ENCODE peak calls at places on chromosome 6, in four cellular contexts. One of them, this sample, is unnamed.
A peak's percentile ranks its signal among the peaks of the same experiment; 100 is the strongest.

GRCh38 chr6:16519265-16520242 is 241.7 kb downstream of the ATXN1 start:
- DNase-seq in HCT116: no peak
- DNase-seq in H1: no peak
- DNase-seq in K562: no peak
- DNase-seq in this sample: peak; percentile 86

GRCh38 chr6:108550256-108550655 is 10.5 kb upstream of the FOXO3 start:
- DNase-seq in HCT116: no peak
- DNase-seq in H1: no peak
- DNase-seq in K562: no peak
- DNase-seq in this sample: no peak

GRCh38 chr6:130453230-130453629 is 87.4 kb downstream of the TMEM200A start:
- DNase-seq in HCT116: no peak
- DNase-seq in H1: no peak
- DNase-seq in K562: no peak
- DNase-seq in this sample: no peak

GRCh38 chr6:54778731-54779130 is 67.8 kb upstream of the FAM83B start:
- DNase-seq in HCT116: no peak
- DNase-seq in H1: no peak
- DNase-seq in K562: no peak
- DNase-seq in this sample: no peak

GRCh38 chr6:128806274-128806673 is 76.7 kb upstream of the LAMA2 start:
- DNase-seq in HCT116: no peak
- DNase-seq in H1: no peak
- DNase-seq in K562: no peak
- DNase-seq in this sample: no peak

GRCh38 chr6:140001005-140001404 is 626.6 kb upstream of the CITED2 start:
- DNase-seq in HCT116: no peak
- DNase-seq in H1: no peak
- DNase-seq in K562: no peak
- DNase-seq in this sample: no peak

GRCh38 chr6:151663559-151663958 is 143.9 kb upstream of the ESR1 start:
- DNase-seq in HCT116: no peak
- DNase-seq in H1: no peak
- DNase-seq in K562: no peak
- DNase-seq in this sample: no peak

GRCh38 chr6:56370127-56370540 is 122.8 kb upstream of the COL21A1 start:
- DNase-seq in HCT116: peak; percentile 76
- DNase-seq in H1: no peak
- DNase-seq in K562: peak; percentile 34
- DNase-seq in this sample: peak; percentile 87

GRCh38 chr6:15500901-15501805 is 161.7 kb downstream of the DTNBP1 start:
- DNase-seq in HCT116: no peak
- DNase-seq in H1: no peak
- DNase-seq in K562: no peak
- DNase-seq in this sample: no peak

GRCh38 chr6:98716341-98716740 is 118.0 kb upstream of the POU3F2 start:
- DNase-seq in HCT116: no peak
- DNase-seq in H1: no peak
- DNase-seq in K562: no peak
- DNase-seq in this sample: peak; percentile 1

GRCh38 chr6:84773431-84774173 is 9.2 kb upstream of the TBX18 start:
- DNase-seq in HCT116: no peak
- DNase-seq in H1: no peak
- DNase-seq in K562: peak; percentile 33
- DNase-seq in this sample: no peak

GRCh38 chr6:4910060-4910746 is 93.6 kb downstream of the RPP40 start:
- DNase-seq in HCT116: no peak
- DNase-seq in H1: no peak
- DNase-seq in K562: no peak
- DNase-seq in this sample: no peak

GRCh38 chr6:4913705-4914411 is 90.0 kb downstream of the RPP40 start:
- DNase-seq in HCT116: no peak
- DNase-seq in H1: no peak
- DNase-seq in K562: no peak
- DNase-seq in this sample: no peak

GRCh38 chr6:4916954-4917561 is 86.8 kb downstream of the RPP40 start:
- DNase-seq in HCT116: no peak
- DNase-seq in H1: no peak
- DNase-seq in K562: no peak
- DNase-seq in this sample: no peak

GRCh38 chr6:4912559-4912958 is 91.3 kb downstream of the RPP40 start:
- DNase-seq in HCT116: no peak
- DNase-seq in H1: no peak
- DNase-seq in K562: no peak
- DNase-seq in this sample: no peak

DNA sequence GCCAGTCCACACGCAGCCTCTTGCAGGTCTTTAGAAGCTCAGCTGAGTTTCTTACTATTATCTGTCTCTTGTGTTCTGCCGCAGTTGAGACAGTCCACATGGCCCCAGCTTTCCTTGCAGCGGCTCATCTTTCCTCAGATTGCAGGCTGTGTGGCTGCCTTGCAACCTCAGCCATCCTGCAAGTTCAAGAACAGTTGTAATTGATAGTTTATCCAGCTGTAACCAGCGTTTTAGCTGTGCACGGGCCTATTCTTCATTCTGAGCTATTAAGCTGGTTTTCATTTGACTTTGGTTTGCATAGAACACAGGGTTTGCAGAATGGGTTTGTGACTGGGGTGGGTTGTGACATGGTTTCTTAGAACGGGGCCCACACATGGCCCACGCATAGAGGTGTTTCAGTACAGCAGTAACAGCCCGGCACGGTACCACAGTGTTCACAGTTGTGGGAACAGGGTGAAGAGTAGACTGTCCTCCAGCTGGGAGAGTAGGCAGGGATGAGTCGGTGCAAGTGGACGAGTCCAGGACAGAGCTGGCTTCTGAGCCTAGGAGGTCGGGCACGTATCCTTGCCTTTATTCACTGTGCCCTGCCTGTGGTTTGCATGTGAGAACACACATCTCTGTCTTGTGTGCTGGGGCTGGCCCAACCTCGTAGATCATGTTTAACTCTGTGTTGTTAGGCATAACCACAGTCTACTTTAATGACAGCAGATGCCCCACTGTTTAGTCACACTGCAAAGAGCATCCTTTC is 89.3 kb downstream of the RPP40 start:
- DNase-seq in HCT116: no peak
- DNase-seq in H1: no peak
- DNase-seq in K562: no peak
- DNase-seq in this sample: no peak
- TF ChIP-seq FOSL1 in HCT116: no peak
- TF ChIP-seq FOSL1 in H1: no peak
- TF ChIP-seq FOSL1 in K562: no peak
- TF ChIP-seq FOSL1 in this sample: no peak

GRCh38 chr6:138372711-138373463 is 4.8 kb upstream of the SMIM28 start:
- DNase-seq in HCT116: no peak
- DNase-seq in H1: no peak
- DNase-seq in K562: no peak
- DNase-seq in this sample: no peak
- TF ChIP-seq FOSL1 in HCT116: peak; percentile 42
- TF ChIP-seq FOSL1 in H1: no peak
- TF ChIP-seq FOSL1 in K562: no peak
- TF ChIP-seq FOSL1 in this sample: no peak

GRCh38 chr6:149334682-149335160 is 17.2 kb downstream of the TAB2 start:
- DNase-seq in HCT116: peak; percentile 75
- DNase-seq in H1: no peak
- DNase-seq in K562: no peak
- DNase-seq in this sample: no peak
- TF ChIP-seq FOSL1 in HCT116: peak; percentile 48
- TF ChIP-seq FOSL1 in H1: no peak
- TF ChIP-seq FOSL1 in K562: no peak
- TF ChIP-seq FOSL1 in this sample: no peak

GRCh38 chr6:66051812-66052211 is 344.8 kb upstream of the EYS start:
- DNase-seq in HCT116: no peak
- DNase-seq in H1: no peak
- DNase-seq in K562: no peak
- DNase-seq in this sample: no peak
- TF ChIP-seq FOSL1 in HCT116: no peak
- TF ChIP-seq FOSL1 in H1: no peak
- TF ChIP-seq FOSL1 in K562: no peak
- TF ChIP-seq FOSL1 in this sample: no peak

GRCh38 chr6:126811307-126811706 is 307.2 kb upstream of the RSPO3 start:
- DNase-seq in HCT116: no peak
- DNase-seq in H1: no peak
- DNase-seq in K562: no peak
- DNase-seq in this sample: no peak
- TF ChIP-seq FOSL1 in HCT116: no peak
- TF ChIP-seq FOSL1 in H1: no peak
- TF ChIP-seq FOSL1 in K562: no peak
- TF ChIP-seq FOSL1 in this sample: no peak

This sample was measured in HepG2.